ENCODE peak calls at places on chromosomes 3 and 15, in five cellular contexts. L is stimulated activated CD8-positive, alpha-beta memory T cell treated with anti-CD3 and anti-CD28 coated beads, Interleukin-7, amount 100 ng/mL, for 4 hours; B is AG09319; J is Daoy; Y is activated T-cell treated with anti-CD3 and anti-CD28 coated beads, Interleukin-2, amount 50 U/mL, for 72 hours. X is an unnamed sample.
A peak's percentile ranks its signal among the peaks of the same experiment; 100 is the strongest.

GRCh38 chr3:71797455-71797854 is 12.5 kb upstream of the PROK2 start:
- DNase-seq in L (no peak), B (no peak), J (no peak), Y (no peak), X (no peak)

GRCh38 chr3:49470714-49471420 is 800 bp downstream of the DAG1 start:
- DNase-seq in L (no peak), B (no peak), J (no peak), Y (no peak), X (peak; percentile 63)

GRCh38 chr3:193826126-193826795 is 233.3 kb downstream of the OPA1 start:
- DNase-seq in L (no peak), B (no peak), J (peak; percentile 89), Y (no peak), X (no peak)

GRCh38 chr15:56732881-56733130 is 503 bp downstream of the ZNF280D start:
- DNase-seq in L (no peak), B (no peak), J (no peak), Y (no peak), X (no peak)

GRCh38 chr3:122101646-122102045 is 46.5 kb downstream of the CD86 start:
- DNase-seq in L (no peak), B (peak; percentile 5), J (peak; percentile 43), Y (peak; percentile 41), X (peak; percentile 90)

GRCh38 chr15:55552926-55553325 is 35.2 kb downstream of the PYGO1 start:
- DNase-seq in L (no peak), B (no peak), J (peak; percentile 58), Y (no peak), X (no peak)

GRCh38 chr15:74631935-74632560 is 16.4 kb downstream of the CLK3 start:
- DNase-seq in L (peak; percentile 31), B (no peak), J (peak; percentile 62), Y (peak; percentile 66), X (peak; percentile 83)

GRCh38 chr3:186359078-186359477 is 3.0 kb downstream of the DGKG start:
- DNase-seq in L (no peak), B (no peak), J (no peak), Y (no peak), X (no peak)

GRCh38 chr15:59814409-59814808 is 125.3 kb upstream of the BNIP2 start:
- DNase-seq in L (no peak), B (no peak), J (no peak), Y (no peak), X (no peak)

GRCh38 chr3:129001817-129002572 is 891 bp downstream of the EFCC1 start:
- DNase-seq in L (no peak), B (no peak), J (no peak), Y (peak; percentile 62), X (no peak)

GRCh38 chr3:194140520-194141414 is 4.8 kb downstream of the HES1 start:
- DNase-seq in L (no peak), B (no peak), J (peak; percentile 95), Y (peak; percentile 32), X (peak; percentile 77)